ENCODE peak calls at places on chromosomes 4 and X, in four cellular contexts. F, C, J and S are unnamed samples.
A peak's percentile ranks its signal among the peaks of the same experiment; 100 is the strongest.

GRCh38 chrX:1581132-1581531 is 10.3 kb upstream of the AKAP17A start:
- DNase-seq in F (no peak), J (peak; percentile 56), C (peak; percentile 85), S (peak; percentile 72)

GRCh38 chr4:95155759-95156451 is 392.9 kb downstream of the UNC5C start:
- DNase-seq in C (peak; percentile 46), F (no peak), J (no peak), S (peak; percentile 53)

GRCh38 chrX:72045141-72045540 is 86.6 kb downstream of the RTL5 start:
- DNase-seq in J (no peak), C (no peak), F (no peak), S (no peak)

GRCh38 chr4:60962286-60962685 is 237.8 kb upstream of the ADGRL3 start:
- DNase-seq in J (no peak), F (no peak), C (no peak), S (no peak)

GRCh38 chr4:8775121-8775520 is 96.5 kb downstream of the HMX1 start:
- DNase-seq in J (no peak), C (no peak), F (no peak), S (no peak)

GRCh38 chr4:137390141-137390540 is 142.2 kb downstream of the PCDH18 start:
- DNase-seq in J (no peak), C (no peak), F (no peak), S (no peak)

GRCh38 chr4:128384091-128384520 is 96.5 kb upstream of the PGRMC2 start:
- DNase-seq in J (no peak), F (no peak), C (no peak), S (peak; percentile 96)

GRCh38 chr4:84796388-84796787 is 170.1 kb downstream of the WDFY3 start:
- DNase-seq in F (no peak), J (no peak), C (no peak), S (no peak)

GRCh38 chr4:176794151-176794550 is 1.4 kb upstream of the VEGFC start:
- DNase-seq in F (no peak), C (no peak), J (no peak), S (peak; percentile 74)

GRCh38 chr4:95534032-95534431 is 14.7 kb downstream of the UNC5C start:
- DNase-seq in F (no peak), C (no peak), J (no peak), S (no peak)

GRCh38 chr4:106676173-106676921 is 307.8 kb upstream of the GIMD1 start:
- DNase-seq in J (no peak), C (no peak), F (no peak), S (no peak)

GRCh38 chr4:83075271-83075670 is 39.3 kb downstream of the PLAC8 start:
- DNase-seq in J (no peak), F (no peak), C (no peak), S (no peak)

GRCh38 chr4:81165853-81166430 is 49.1 kb downstream of the PRKG2 start:
- DNase-seq in C (no peak), F (no peak), J (no peak), S (no peak)

GRCh38 chr4:25970241-25970675 is 56.2 kb downstream of the SMIM20 start:
- DNase-seq in J (peak; percentile 41), C (peak; percentile 75), F (peak; percentile 34), S (no peak)

GRCh38 chr4:168691621-168692376 is 194.9 kb downstream of the PALLD start:
- DNase-seq in F (no peak), J (no peak), C (no peak), S (no peak)

GRCh38 chr4:145090370-145090769 is 7.6 kb downstream of the ANAPC10 start:
- DNase-seq in C (no peak), J (no peak), F (no peak), S (no peak)
- H3K36me3 ChIP-seq in C (peaks cover 100% of the 10 kb centered on the region), J (peaks cover 72% of the 10 kb centered on the region), F (peaks cover 73% of the 10 kb centered on the region), S (peaks cover 89% of the 10 kb centered on the region)

GRCh38 chr4:39051454-39051853 is 10.6 kb upstream of the KLHL5 start:
- DNase-seq in F (no peak), J (no peak), C (no peak), S (no peak)

GRCh38 chr4:39053983-39054382 is 8.0 kb upstream of the KLHL5 start:
- DNase-seq in F (no peak), J (no peak), C (no peak), S (no peak)

GRCh38 chr4:39048291-39048690 is 13.7 kb upstream of the KLHL5 start:
- DNase-seq in J (no peak), F (no peak), C (peak; percentile 37), S (no peak)

GRCh38 chr4:39047691-39048090 is 14.3 kb upstream of the KLHL5 start:
- DNase-seq in C (no peak), F (no peak), J (no peak), S (no peak)

DNA sequence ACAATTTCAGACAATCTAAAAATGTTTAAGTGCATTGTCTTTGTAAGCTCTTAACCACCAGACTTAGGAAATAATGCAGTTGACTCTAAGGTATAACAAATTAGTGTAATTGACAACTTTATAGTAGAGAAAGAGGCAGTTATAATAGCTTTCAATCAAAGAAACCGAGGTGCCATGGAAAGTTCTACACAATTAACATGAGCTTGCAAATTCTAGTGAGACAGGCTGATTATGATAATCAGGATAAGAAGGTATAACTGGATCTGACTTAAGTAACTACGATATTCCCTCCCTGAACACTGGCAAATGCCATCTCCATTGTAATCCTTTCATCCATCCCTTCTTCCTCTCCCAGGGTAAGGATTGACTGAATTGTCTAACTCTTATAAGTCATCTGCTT is 11.4 kb upstream of the KLHL5 start:
- DNase-seq in F (no peak), C (no peak), J (no peak), S (no peak)
- H3K4me3 ChIP-seq in F (no peak overlapping the region), C (no peak overlapping the region), J (no peak overlapping the region), S (no peak overlapping the region)

DNA sequence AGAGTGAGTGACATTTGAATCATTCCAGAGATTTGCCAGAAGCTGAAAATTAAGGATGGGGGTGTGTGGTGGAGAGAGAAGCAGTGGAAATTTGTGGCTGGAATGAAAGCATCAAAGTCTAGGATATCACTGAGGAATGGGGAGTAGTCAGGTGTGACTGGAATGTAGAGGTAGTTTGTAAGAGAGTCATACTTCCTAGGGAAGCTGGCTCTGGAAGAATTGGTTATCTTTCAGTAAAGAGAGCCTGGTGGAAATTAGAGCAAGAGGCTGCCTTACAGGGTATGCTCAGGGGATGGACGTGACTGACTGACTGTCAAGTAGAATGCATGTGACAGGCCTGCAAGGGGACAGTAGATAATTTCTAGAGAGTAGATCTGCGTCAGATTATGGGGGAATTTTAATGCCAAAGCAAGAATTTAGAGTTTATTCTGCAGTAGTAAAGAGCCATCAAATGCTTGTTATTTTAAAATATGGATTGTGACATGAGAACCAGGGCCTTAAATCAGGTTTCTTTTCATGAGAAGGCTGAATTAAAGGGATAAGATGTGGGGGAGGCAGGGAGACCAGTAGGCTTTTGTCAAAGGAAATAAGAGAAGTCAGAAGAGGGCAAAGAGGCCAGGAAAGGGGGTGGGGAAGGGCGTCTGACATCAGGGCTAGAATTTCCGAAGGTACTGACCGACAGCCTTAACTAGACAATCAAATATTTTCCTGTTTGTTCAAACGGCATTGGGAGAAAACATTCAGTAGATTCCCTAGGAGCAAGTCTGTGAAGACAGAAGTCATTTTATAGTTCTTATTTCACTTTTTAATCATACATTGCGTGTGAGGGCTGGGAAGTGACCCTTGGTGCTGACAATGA is 109.9 kb downstream of the AFF1 start:
- DNase-seq in C (no peak), F (no peak), J (no peak), S (no peak)
- H3K4me1 ChIP-seq in C (peaks cover 24% of the 10 kb centered on the region), F (peaks cover 98% of the 10 kb centered on the region), J (peaks cover 69% of the 10 kb centered on the region), S (no peaks in the 10 kb centered on the region)

GRCh38 chrX:8565729-8566128 is 101.1 kb downstream of the VCX3B start:
- DNase-seq in F (no peak), J (no peak), C (no peak), S (no peak)
- H3K36me3 ChIP-seq in F (no peaks in the 10 kb centered on the region), J (no peaks in the 10 kb centered on the region), C (no peaks in the 10 kb centered on the region), S (no peaks in the 10 kb centered on the region)

GRCh38 chrX:31266172-31267076 is 194.6 kb upstream of the FTHL17 start:
- DNase-seq in J (peak; percentile 64), F (peak; percentile 62), C (peak; percentile 68), S (peak; percentile 44)
- H3K4me3 ChIP-seq in J (peak overlapping the region; percentile 60), F (peak overlapping the region; percentile 77), C (peak overlapping the region; percentile 96), S (peak overlapping the region; percentile 63)